ENCODE peak calls at places on chromosomes 12 and 14, in ten cellular contexts. L, M, Q, B, E, Z, Y, D, I and U are unnamed samples.

GRCh38 chr12:81759215-81759991 is at the start of gene PPFIA2:
- DNase-seq in L (peak; percentile 55), M (peak; percentile 34), Q (peak; percentile 91), B (no peak), E (no peak), Z (no peak), Y (peak; percentile 30), D (no peak), I (peak; percentile 70), U (peak; percentile 54)

GRCh38 chr12:100576311-100577036 is 3.0 kb downstream of the GAS2L3 start:
- DNase-seq in L (peak; percentile 64), M (peak; percentile 18), Q (no peak), B (peak; percentile 51), E (peak; percentile 33), Z (peak; percentile 67), Y (no peak), D (peak; percentile 65), I (no peak), U (peak; percentile 71)

GRCh38 chr14:35534884-35535793 is 1.2 kb downstream of the INSM2 start:
- DNase-seq in L (peak; percentile 75), M (peak; percentile 26), Q (peak; percentile 94), B (no peak), E (no peak), Z (no peak), Y (peak; percentile 87), D (peak; percentile 20), I (peak; percentile 91), U (peak; percentile 63)

GRCh38 chr12:115570271-115570777 is 707.2 kb downstream of the MED13L start:
- DNase-seq in L (no peak), M (no peak), Q (no peak), B (no peak), E (no peak), Z (peak; percentile 35), Y (no peak), D (no peak), I (peak; percentile 53), U (peak; percentile 52)

GRCh38 chr12:44589697-44590096 is 286.4 kb downstream of the NELL2 start:
- DNase-seq in L (peak; percentile 46), M (no peak), Q (no peak), B (no peak), E (no peak), Z (no peak), Y (no peak), D (no peak), I (no peak), U (no peak)

GRCh38 chr14:21023817-21024667 is 819 bp downstream of the NDRG2 start:
- DNase-seq in L (no peak), M (no peak), Q (peak; percentile 60), B (no peak), E (no peak), Z (no peak), Y (no peak), D (no peak), I (no peak), U (no peak)

GRCh38 chr12:104414581-104415305 is 42.0 kb upstream of the CHST11 start:
- DNase-seq in L (no peak), M (peak; percentile 15), Q (peak; percentile 99), B (no peak), E (peak; percentile 71), Z (no peak), Y (no peak), D (no peak), I (peak; percentile 21), U (peak; percentile 23)

GRCh38 chr12:132049876-132050275 is 94.2 kb downstream of the DDX51 start:
- DNase-seq in L (no peak), M (no peak), Q (no peak), B (no peak), E (no peak), Z (no peak), Y (no peak), D (no peak), I (no peak), U (no peak)

GRCh38 chr12:20807192-20808080 is 3.1 kb upstream of the SLCO1B3 start:
- DNase-seq in L (no peak), M (no peak), Q (no peak), B (no peak), E (no peak), Z (no peak), Y (no peak), D (no peak), I (no peak), U (no peak)

GRCh38 chr14:49768301-49769121 is 558 bp downstream of the KLHDC2 start:
- DNase-seq in L (peak; percentile 47), M (no peak), Q (peak; percentile 82), B (no peak), E (peak; percentile 18), Z (no peak), Y (peak; percentile 83), D (peak; percentile 24), I (peak; percentile 70), U (peak; percentile 54)

GRCh38 chr14:58969951-58970751 is 218.3 kb upstream of the DAAM1 start:
- DNase-seq in L (no peak), M (no peak), Q (peak; percentile 79), B (no peak), E (no peak), Z (no peak), Y (peak; percentile 37), D (no peak), I (peak; percentile 28), U (peak; percentile 33)

GRCh38 chr12:44245932-44246331 is 410.1 kb downstream of the TMEM117 start:
- DNase-seq in L (no peak), M (no peak), Q (no peak), B (no peak), E (no peak), Z (no peak), Y (no peak), D (no peak), I (no peak), U (no peak)

GRCh38 chr14:63725786-63726185 is 2.1 kb downstream of the SGPP1 start:
- DNase-seq in L (no peak), M (no peak), Q (no peak), B (no peak), E (no peak), Z (no peak), Y (no peak), D (no peak), I (no peak), U (peak; percentile 19)
- H3K4me3 ChIP-seq in L (peak overlapping the region; percentile 93), M (peak overlapping the region; percentile 83), Q (peak overlapping the region; percentile 87), B (peak overlapping the region; percentile 85), E (peak overlapping the region; percentile 96), Z (peak overlapping the region; percentile 82), Y (peak overlapping the region; percentile 100), D (no peak overlapping the region), I (peak overlapping the region; percentile 96), U (peak overlapping the region; percentile 93)

DNA sequence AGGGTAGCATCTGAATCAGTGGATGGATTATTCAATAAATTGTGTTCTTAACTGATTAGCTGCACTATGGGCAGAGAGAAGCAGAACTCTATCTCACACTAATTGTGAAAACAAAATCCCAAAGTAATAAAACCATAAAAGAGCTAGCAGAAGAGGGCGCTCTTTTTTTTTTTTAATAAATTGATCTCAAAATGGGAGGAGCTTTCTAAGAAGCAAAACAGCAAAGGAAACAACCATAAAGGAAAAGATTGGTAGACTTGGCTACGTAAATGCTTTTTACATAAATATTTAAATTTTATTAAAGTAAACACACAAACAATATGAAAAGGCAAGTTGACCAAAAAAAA is 1.5 kb upstream of the TM7SF3 start:
- DNase-seq in L (peak; percentile 64), M (no peak), Q (no peak), B (no peak), E (peak; percentile 56), Z (no peak), Y (peak; percentile 28), D (peak; percentile 31), I (no peak), U (peak; percentile 66)
- TF ChIP-seq CTCF in L (peak; percentile 58), M (peak; percentile 14), Q (peak; percentile 80), B (no peak), E (peak; percentile 48), Z (peak; percentile 33), Y (peak; percentile 25), D (peak; percentile 20), I (peak; percentile 52), U (peak; percentile 23)

GRCh38 chr14:93676416-93676958 is 111.8 kb downstream of the PRIMA1 start:
- DNase-seq in L (no peak), M (no peak), Q (no peak), B (no peak), E (no peak), Z (no peak), Y (no peak), D (peak; percentile 10), I (no peak), U (no peak)

GRCh38 chr14:93674343-93674742 is 113.9 kb downstream of the PRIMA1 start:
- DNase-seq in L (no peak), M (no peak), Q (no peak), B (no peak), E (no peak), Z (no peak), Y (no peak), D (no peak), I (no peak), U (no peak)

DNA sequence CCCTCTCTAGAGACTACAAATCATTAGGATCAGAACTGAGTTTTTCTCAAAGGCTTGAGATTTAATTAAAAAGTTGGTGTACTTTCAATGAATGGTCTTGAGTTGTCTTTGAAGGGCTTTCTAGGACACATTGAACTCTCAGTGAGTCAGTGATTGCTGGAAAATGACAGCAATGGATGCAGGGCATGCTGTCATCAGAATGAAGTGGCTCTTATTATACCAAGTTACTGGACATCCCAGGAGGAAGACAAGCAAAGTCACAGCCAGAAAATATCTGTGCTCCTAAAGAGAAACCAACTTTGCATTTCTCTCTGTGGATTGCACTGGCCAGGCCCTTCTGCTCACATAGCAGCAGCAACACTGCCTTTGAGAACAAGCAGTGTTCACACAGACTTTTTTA is 112.6 kb downstream of the PRIMA1 start:
- DNase-seq in L (no peak), M (no peak), Q (no peak), B (no peak), E (no peak), Z (no peak), Y (no peak), D (no peak), I (no peak), U (no peak)
- H3K4me3 ChIP-seq in L (no peak overlapping the region), M (no peak overlapping the region), Q (no peak overlapping the region), B (no peak overlapping the region), E (no peak overlapping the region), Z (no peak overlapping the region), Y (no peak overlapping the region), D (no peak overlapping the region), I (no peak overlapping the region), U (no peak overlapping the region)

GRCh38 chr12:55755246-55755645 is 12.3 kb downstream of the GDF11 start:
- DNase-seq in L (no peak), M (no peak), Q (no peak), B (no peak), E (no peak), Z (no peak), Y (no peak), D (no peak), I (no peak), U (no peak)
- TF ChIP-seq CTCF in L (no peak), M (no peak), Q (no peak), B (no peak), E (no peak), Z (no peak), Y (no peak), D (no peak), I (no peak), U (no peak)

DNA sequence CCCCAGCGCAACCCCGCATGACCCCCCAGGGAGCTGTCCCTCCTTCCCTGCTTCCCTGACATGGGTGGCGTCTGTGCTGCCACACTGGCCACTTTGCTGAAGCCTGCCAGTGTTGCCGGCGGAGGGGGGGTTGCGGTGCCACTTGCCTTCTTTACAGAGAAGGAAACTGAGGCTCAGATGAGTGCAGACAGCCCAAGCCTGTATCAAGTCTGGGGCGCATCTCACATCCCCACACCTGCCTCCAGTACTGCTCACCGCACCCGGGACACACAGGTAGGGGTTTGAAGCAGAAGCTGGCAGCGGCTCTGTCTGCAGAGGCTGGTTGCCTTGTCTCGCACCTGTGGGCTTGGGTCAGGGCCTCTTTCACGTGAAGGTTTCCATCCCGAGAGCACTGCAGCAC is 104.7 kb upstream of the RTL1 start:
- DNase-seq in L (no peak), M (no peak), Q (peak; percentile 30), B (no peak), E (no peak), Z (no peak), Y (no peak), D (no peak), I (no peak), U (no peak)
- H3K4me3 ChIP-seq in L (no peak overlapping the region), M (no peak overlapping the region), Q (no peak overlapping the region), B (no peak overlapping the region), E (no peak overlapping the region), Z (no peak overlapping the region), Y (no peak overlapping the region), D (no peak overlapping the region), I (no peak overlapping the region), U (no peak overlapping the region)